ENCODE peak calls at places on chromosomes 7 and 10, in ten cellular contexts. D, V, F, S, G, H, N, P, A and L are unnamed samples.

GRCh38 chr10:110609592-110609991 is 34.5 kb upstream of the RBM20 start:
- DNase-seq in D (no peak), V (no peak), F (no peak), S (no peak), G (no peak), H (no peak), N (peak), P (no peak), A (no peak), L (no peak)

GRCh38 chr10:4661572-4662255 is 164.3 kb upstream of the AKR1E2 start:
- DNase-seq in D (peak), V (no peak), F (peak), S (peak), G (peak), H (no peak), N (no peak), P (peak), A (no peak), L (no peak)

GRCh38 chr10:26216577-26216948 is at the start of gene GAD2:
- DNase-seq in D (no peak), V (no peak), F (no peak), S (no peak), G (no peak), H (peak), N (peak), P (no peak), A (no peak), L (no peak)

GRCh38 chr10:18906636-18907035 is 142.0 kb upstream of the MALRD1 start:
- DNase-seq in D (no peak), V (no peak), F (no peak), S (no peak), G (no peak), H (no peak), N (no peak), P (no peak), A (no peak), L (peak)

GRCh38 chr7:113087278-113087998 is 811 bp upstream of the GPR85 start:
- DNase-seq in D (no peak), V (peak), F (no peak), S (no peak), G (no peak), H (no peak), N (peak), P (no peak), A (no peak), L (peak)

GRCh38 chr10:17912764-17913163 is 39.0 kb upstream of the SLC39A12 start:
- DNase-seq in D (no peak), V (no peak), F (no peak), S (no peak), G (no peak), H (no peak), N (no peak), P (no peak), A (no peak), L (no peak)

GRCh38 chr7:106868364-106868763 is 3.3 kb downstream of the PIK3CG start:
- DNase-seq in D (no peak), V (no peak), F (no peak), S (no peak), G (no peak), H (no peak), N (no peak), P (no peak), A (no peak), L (no peak)

GRCh38 chr10:47039558-47039905 is 128.3 kb downstream of the PTPN20 start:
- DNase-seq in D (no peak), V (no peak), F (no peak), S (no peak), G (no peak), H (no peak), N (no peak), P (no peak), A (no peak), L (no peak)

GRCh38 chr10:33314788-33315561 is 19.5 kb downstream of the NRP1 start:
- DNase-seq in D (no peak), V (no peak), F (no peak), S (peak), G (no peak), H (no peak), N (no peak), P (no peak), A (no peak), L (no peak)

DNA sequence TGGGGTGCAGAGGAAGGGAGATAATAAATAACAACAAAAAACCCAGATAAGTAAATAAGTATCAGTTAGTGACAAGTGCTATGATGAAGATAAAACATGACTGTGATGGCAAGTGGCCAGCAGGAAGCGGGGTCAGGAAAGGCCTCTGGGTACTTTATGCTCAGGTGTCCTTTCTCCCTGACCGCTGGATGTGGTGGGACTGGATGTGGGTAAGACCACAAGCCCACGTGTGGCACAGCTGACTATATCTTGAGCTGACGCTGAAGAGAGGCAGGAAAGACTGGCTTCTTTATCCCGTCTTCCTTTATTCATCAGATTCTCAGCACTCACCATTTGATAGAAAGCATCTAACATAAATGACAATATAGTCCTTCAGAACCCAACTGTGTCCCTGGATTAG is 87.8 kb downstream of the CREB5 start:
- DNase-seq in D (no peak), V (no peak), F (no peak), S (no peak), G (no peak), H (no peak), N (no peak), P (no peak), A (no peak), L (no peak)
- H3K27ac ChIP-seq in D (no peak), V (no peak), F (no peak), S (no peak), G (no peak), H (no peak), N (no peak), P (no peak), A (no peak), L (no peak)

GRCh38 chr10:104120512-104120902 is 1.5 kb upstream of the SFR1 start:
- DNase-seq in D (no peak), V (no peak), F (no peak), S (no peak), G (no peak), H (no peak), N (no peak), P (no peak), A (no peak), L (no peak)

GRCh38 chr10:104120903-104121484 is 977 bp upstream of the SFR1 start:
- DNase-seq in D (peak), V (peak), F (peak), S (peak), G (peak), H (peak), N (peak), P (peak), A (peak), L (peak)

GRCh38 chr10:104121485-104122272 is at the start of gene SFR1:
- DNase-seq in D (peak), V (peak), F (peak), S (peak), G (peak), H (peak), N (peak), P (peak), A (peak), L (peak)

GRCh38 chr10:104122273-104123107 is 519 bp downstream of the SFR1 start:
- DNase-seq in D (no peak), V (no peak), F (peak), S (no peak), G (no peak), H (no peak), N (peak), P (no peak), A (no peak), L (no peak)

DNA sequence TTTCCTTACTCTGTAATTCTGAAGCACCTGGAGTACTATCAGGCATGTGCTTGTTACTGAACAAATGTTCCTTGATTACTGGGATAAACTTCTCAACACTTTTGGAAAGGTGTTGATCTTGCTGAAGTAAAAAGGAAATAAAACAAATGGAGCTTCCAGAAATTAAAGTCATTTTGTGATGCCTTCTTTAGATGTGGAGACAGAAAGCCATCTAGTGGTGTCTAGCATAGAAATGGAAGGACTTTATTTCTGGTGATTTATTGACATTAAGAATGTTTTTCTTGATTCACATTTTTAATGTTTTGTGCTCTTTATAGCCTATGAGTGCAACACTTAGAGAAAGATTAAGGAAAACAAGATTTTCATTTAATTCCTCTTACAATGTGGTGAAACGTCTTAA is 1.4 kb downstream of the SFR1 start:
- DNase-seq in D (no peak), V (no peak), F (no peak), S (no peak), G (no peak), H (no peak), N (no peak), P (no peak), A (no peak), L (no peak)
- TF ChIP-seq CTCF in D (peak), V (peak), F (peak), S (peak), G (no peak), H (peak), N (no peak), P (peak), A (peak), L (peak)

DNA sequence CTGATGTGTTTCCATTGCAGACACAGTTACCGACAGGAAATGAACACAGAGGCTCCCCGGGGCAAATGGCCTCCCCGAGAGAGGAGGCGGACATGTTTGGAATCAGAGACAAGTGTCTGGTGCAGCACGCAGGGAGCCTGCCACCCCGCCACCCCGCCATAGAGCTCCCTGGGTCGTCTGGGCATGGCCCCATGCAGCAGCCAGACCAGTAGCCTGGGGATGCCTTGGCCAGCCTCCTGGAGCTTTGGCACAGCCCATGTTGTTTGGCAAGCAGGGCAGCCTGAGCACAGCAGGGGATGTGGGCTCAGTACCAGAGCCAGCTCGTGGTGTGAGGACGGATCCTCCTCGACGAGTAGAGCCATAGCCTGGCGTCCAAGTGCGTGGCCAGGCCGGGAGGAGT is 80.8 kb downstream of the NKX6-2 start:
- DNase-seq in D (no peak), V (no peak), F (no peak), S (no peak), G (no peak), H (peak), N (no peak), P (peak), A (no peak), L (no peak)
- H3K27ac ChIP-seq in D (no peak), V (no peak), F (no peak), S (no peak), G (no peak), H (no peak), N (no peak), P (no peak), A (no peak), L (no peak)

DNA sequence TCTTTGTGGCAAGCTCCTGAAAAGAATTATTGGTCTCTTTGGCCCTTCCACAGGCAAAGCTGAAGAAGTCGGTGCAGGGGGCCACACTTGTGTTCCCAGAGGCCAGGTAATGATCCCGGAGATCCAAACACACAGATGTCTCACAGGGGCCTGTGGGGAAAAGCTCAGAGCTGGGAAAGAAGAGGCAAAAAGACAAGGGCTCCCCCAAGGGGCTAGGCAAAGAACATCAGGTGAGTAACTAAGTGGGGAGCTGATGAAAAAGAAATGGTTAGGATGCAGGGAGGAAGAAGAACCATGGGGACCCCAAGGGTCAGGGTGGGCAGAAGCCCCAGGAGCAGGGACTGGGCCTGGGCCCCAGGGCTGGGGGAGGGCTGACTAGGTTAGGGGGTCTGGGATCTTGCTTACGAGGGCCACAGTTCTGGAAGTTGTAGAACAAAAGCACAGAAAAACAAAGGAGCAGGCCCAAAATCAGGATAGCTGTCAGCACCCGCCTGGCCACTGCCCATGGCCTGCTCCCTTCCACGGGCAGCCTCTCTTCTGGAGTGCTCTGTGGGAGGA is 1.1 kb downstream of the KEL start:
- DNase-seq in D (no peak), V (no peak), F (no peak), S (no peak), G (no peak), H (no peak), N (peak), P (no peak), A (no peak), L (no peak)
- TF ChIP-seq CTCF in D (no peak), V (peak), F (no peak), S (peak), G (no peak), H (peak), N (peak), P (no peak), A (peak), L (no peak)